ENCODE peak calls at places on chromosomes 4 and X, in nine cellular contexts. P, K, C, R, E, U, N, Y and Z are unnamed samples.

GRCh38 chrX:114650351-114650750 is 66.5 kb downstream of the HTR2C start:
- DNase-seq in P (no peak), K (no peak), C (no peak), R (no peak), E (no peak), U (no peak), N (no peak), Y (no peak), Z (no peak)

GRCh38 chr4:12409507-12410190 is 981.0 kb upstream of the HS3ST1 start:
- DNase-seq in P (no peak), K (no peak), C (no peak), R (no peak), E (no peak), U (peak; percentile 26), N (no peak), Y (no peak), Z (no peak)

GRCh38 chr4:186069734-186070133 is 778 bp downstream of the TLR3 start:
- DNase-seq in P (no peak), K (no peak), C (no peak), R (no peak), E (no peak), U (no peak), N (no peak), Y (no peak), Z (no peak)

GRCh38 chrX:147917700-147918694 is 6.3 kb downstream of the FMR1 start:
- DNase-seq in P (no peak), K (no peak), C (no peak), R (no peak), E (peak; percentile 26), U (no peak), N (no peak), Y (no peak), Z (no peak)

GRCh38 chr4:41323706-41324105 is 67.0 kb downstream of the UCHL1 start:
- DNase-seq in P (peak; percentile 37), K (no peak), C (no peak), R (no peak), E (no peak), U (no peak), N (no peak), Y (no peak), Z (no peak)

GRCh38 chrX:150324919-150325318 is 38.2 kb upstream of the MAMLD1 start:
- DNase-seq in P (no peak), K (no peak), C (no peak), R (no peak), E (no peak), U (no peak), N (no peak), Y (no peak), Z (no peak)

GRCh38 chrX:54483946-54484345 is 12.1 kb downstream of the FGD1 start:
- DNase-seq in P (no peak), K (no peak), C (no peak), R (no peak), E (no peak), U (no peak), N (no peak), Y (no peak), Z (no peak)

GRCh38 chr4:139581096-139581495 is 25.1 kb upstream of the SETD7 start:
- DNase-seq in P (no peak), K (no peak), C (no peak), R (no peak), E (no peak), U (no peak), N (no peak), Y (no peak), Z (no peak)

GRCh38 chr4:173504181-173504503 is 25.9 kb downstream of the HAND2 start:
- DNase-seq in P (no peak), K (no peak), C (no peak), R (no peak), E (no peak), U (no peak), N (peak; percentile 28), Y (no peak), Z (no peak)

GRCh38 chr4:81116571-81116970 is 86.1 kb downstream of the BMP3 start:
- DNase-seq in P (no peak), K (no peak), C (no peak), R (no peak), E (no peak), U (no peak), N (no peak), Y (no peak), Z (no peak)

GRCh38 chr4:783133-783541 is 42.8 kb downstream of the CPLX1 start:
- DNase-seq in P (no peak), K (no peak), C (no peak), R (no peak), E (no peak), U (no peak), N (no peak), Y (no peak), Z (no peak)

GRCh38 chr4:786074-786741 is 39.7 kb downstream of the CPLX1 start:
- DNase-seq in P (no peak), K (no peak), C (no peak), R (no peak), E (no peak), U (no peak), N (peak; percentile 60), Y (no peak), Z (no peak)

GRCh38 chr4:786861-787300 is 39.0 kb downstream of the CPLX1 start:
- DNase-seq in P (no peak), K (no peak), C (no peak), R (peak; percentile 44), E (no peak), U (no peak), N (no peak), Y (no peak), Z (no peak)

GRCh38 chr4:785332-786073 is 40.4 kb downstream of the CPLX1 start:
- DNase-seq in P (no peak), K (no peak), C (no peak), R (no peak), E (no peak), U (no peak), N (peak; percentile 90), Y (no peak), Z (no peak)

GRCh38 chr4:784401-785331 is 41.3 kb downstream of the CPLX1 start:
- DNase-seq in P (no peak), K (no peak), C (no peak), R (no peak), E (no peak), U (no peak), N (no peak), Y (no peak), Z (no peak)
- H3K4me3 ChIP-seq in P (no peak overlapping the region), K (no peak overlapping the region), C (no peak overlapping the region), R (no peak overlapping the region), E (no peak overlapping the region), U (no peak overlapping the region), N (peak overlapping the region; percentile 51), Y (no peak overlapping the region), Z (no peak overlapping the region)

DNA sequence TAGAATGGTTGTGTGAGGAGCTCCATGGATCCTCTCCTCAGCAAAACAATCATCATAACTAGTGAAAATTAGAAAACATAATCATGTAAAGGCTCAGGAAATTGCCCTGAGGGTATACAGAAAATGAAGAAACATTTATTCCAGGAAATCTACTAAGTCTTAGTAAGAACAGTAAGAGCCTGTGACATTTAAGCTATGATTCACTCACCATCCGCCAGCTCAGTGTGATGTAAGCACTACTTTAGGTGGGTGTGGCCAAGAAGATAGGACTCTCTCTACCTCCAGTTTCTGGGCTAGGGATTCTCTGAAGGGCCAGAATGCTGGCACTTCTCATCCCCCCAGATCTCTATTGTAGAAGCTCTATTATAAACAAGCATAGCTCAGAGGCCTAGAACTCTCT is 147.5 kb downstream of the DLG3 start:
- DNase-seq in P (peak; percentile 55), K (peak; percentile 2), C (no peak), R (no peak), E (no peak), U (peak; percentile 26), N (no peak), Y (no peak), Z (no peak)
- TF ChIP-seq REST in P (no peak), K (no peak), C (no peak), R (no peak), E (no peak), U (no peak), N (no peak), Y (no peak), Z (no peak)

DNA sequence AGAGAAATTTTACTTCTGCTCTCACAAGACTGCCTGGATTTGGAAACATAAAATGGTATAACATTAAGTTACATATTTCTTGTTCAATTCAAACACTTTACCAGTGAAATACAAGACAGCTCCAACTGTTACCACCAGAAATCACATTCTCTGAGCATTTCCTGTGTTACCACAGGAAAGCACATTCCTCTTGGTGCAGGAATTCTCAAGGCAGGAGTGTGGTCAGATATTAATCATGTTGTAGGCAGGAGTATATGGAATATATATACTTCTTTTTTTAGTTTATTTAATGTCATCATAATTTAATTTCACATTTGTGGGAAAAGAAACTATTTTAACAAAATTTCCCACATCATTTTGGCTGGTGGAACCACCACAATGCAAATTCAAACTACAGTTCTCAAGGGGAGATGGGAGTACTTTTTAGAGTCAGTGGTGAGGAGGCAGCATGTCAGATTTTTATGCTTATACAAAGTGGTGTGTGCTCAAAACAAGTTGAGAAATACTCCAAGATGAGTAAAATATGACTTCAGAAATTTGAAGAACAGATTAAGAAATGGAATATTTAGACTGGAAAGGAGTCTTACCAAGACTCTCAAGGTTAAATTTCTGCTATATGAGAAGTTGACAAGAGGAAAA is 139.0 kb downstream of the ATP10D start:
- DNase-seq in P (no peak), K (no peak), C (no peak), R (no peak), E (no peak), U (no peak), N (no peak), Y (no peak), Z (no peak)
- H3K27ac ChIP-seq in P (no peak overlapping the region), K (no peak overlapping the region), C (no peak overlapping the region), R (peak overlapping the region; percentile 85), E (no peak overlapping the region), U (no peak overlapping the region), N (no peak overlapping the region), Y (no peak overlapping the region), Z (no peak overlapping the region)

GRCh38 chrX:72271812-72272211 is 5.2 kb downstream of the RPS4X start:
- DNase-seq in P (no peak), K (no peak), C (no peak), R (no peak), E (no peak), U (no peak), N (no peak), Y (no peak), Z (no peak)

GRCh38 chrX:72276478-72276953 is 532 bp downstream of the RPS4X start:
- DNase-seq in P (no peak), K (no peak), C (no peak), R (no peak), E (no peak), U (no peak), N (no peak), Y (no peak), Z (no peak)

GRCh38 chrX:72273718-72274117 is 3.3 kb downstream of the RPS4X start:
- DNase-seq in P (no peak), K (no peak), C (no peak), R (no peak), E (no peak), U (no peak), N (no peak), Y (no peak), Z (no peak)

GRCh38 chrX:72272868-72273267 is 4.2 kb downstream of the RPS4X start:
- DNase-seq in P (peak; percentile 32), K (no peak), C (no peak), R (no peak), E (no peak), U (no peak), N (no peak), Y (no peak), Z (no peak)

DNA sequence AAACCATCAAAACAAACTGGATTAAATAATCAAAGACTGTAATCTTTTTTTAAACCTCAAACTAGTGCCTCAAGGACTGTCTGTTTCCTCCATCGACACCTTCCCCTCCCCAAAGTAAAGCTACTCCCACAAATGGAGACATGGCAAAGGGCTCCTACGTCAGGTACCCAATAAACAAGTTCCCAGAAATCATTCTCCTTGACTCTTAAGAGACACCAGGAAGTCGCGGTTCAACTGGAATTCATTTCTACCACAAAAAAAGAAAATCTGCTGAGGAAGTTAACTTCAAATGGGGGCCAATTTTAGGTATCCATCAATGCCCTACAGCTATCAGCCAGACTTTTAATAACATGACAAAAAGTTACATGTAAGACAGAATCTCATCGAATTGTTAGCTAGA is 2.5 kb downstream of the RPS4X start:
- DNase-seq in P (no peak), K (no peak), C (no peak), R (no peak), E (no peak), U (no peak), N (no peak), Y (no peak), Z (no peak)
- H3K4me3 ChIP-seq in P (peak overlapping the region; percentile 80), K (peak overlapping the region; percentile 91), C (peak overlapping the region; percentile 99), R (peak overlapping the region; percentile 87), E (peak overlapping the region; percentile 83), U (no peak overlapping the region), N (peak overlapping the region; percentile 78), Y (peak overlapping the region; percentile 80), Z (peak overlapping the region; percentile 58)